ENCODE peak calls at places on chromosome 12, in nine cellular contexts. G is kidney tubule cell; Z is activated CD4-positive, alpha-beta T cell treated with anti-CD3 and anti-CD28 coated beads, Interleukin-2, amount 50 U/mL, for 1 hour; X is BJ; F is endothelial cell of umbilical vein; J is CD4-positive, CD25-positive, alpha-beta regulatory T cell; Q is activated T-cell treated with anti-CD3 and anti-CD28 coated beads for 24 hours; S is NCI-H1436; A is stimulated activated CD4-positive, alpha-beta T cell treated with anti-CD3 and anti-CD28 coated beads, Interleukin-12 subunit alpha, Interleukin-12 subunit beta, amount 100 ng/mL, for 4 hours. E is an unnamed sample.

GRCh38 chr12:89517648-89518047 is 6.9 kb downstream of the GALNT4 start:
- DNase-seq in X (no peak), S (no peak), Q (no peak), A (no peak), J (no peak), Z (no peak), G (no peak), F (no peak), E (no peak)

GRCh38 chr12:106051853-106052531 is 86.8 kb downstream of the NUAK1 start:
- DNase-seq in X (no peak), F (no peak), A (no peak), J (no peak), Z (no peak), Q (no peak), G (peak), S (no peak), E (peak)

GRCh38 chr12:87678453-87678852 is 350.7 kb downstream of the C12orf50 start:
- DNase-seq in A (no peak), X (no peak), S (no peak), J (no peak), G (peak), Q (no peak), Z (no peak), F (no peak), E (peak)

GRCh38 chr12:1660304-1661187 is 30.3 kb upstream of the ADIPOR2 start:
- DNase-seq in X (no peak), A (peak), S (no peak), Q (peak), J (peak), G (peak), Z (peak), F (peak), E (no peak)

GRCh38 chr12:47082963-47083621 is 3.3 kb upstream of the AMIGO2 start:
- DNase-seq in G (peak), S (no peak), Z (no peak), X (peak), J (no peak), A (no peak), F (no peak), Q (no peak), E (peak)

GRCh38 chr12:49708851-49709250 is 1.6 kb upstream of the FMNL3 start:
- DNase-seq in X (no peak), Q (no peak), F (no peak), Z (no peak), J (no peak), S (no peak), G (no peak), A (no peak), E (no peak)

GRCh38 chr12:93894391-93895095 is 217.4 kb downstream of the CRADD start:
- DNase-seq in S (no peak), X (no peak), Q (no peak), A (no peak), F (no peak), G (no peak), Z (no peak), J (no peak), E (peak)

GRCh38 chr12:106106129-106106566 is 32.6 kb downstream of the NUAK1 start:
- DNase-seq in Z (no peak), Q (no peak), A (no peak), G (no peak), J (no peak), X (no peak), F (no peak), S (no peak), E (no peak)

GRCh38 chr12:30847259-30847658 is 79.3 kb upstream of the TSPAN11 start:
- DNase-seq in Q (peak), F (peak), Z (no peak), J (no peak), A (no peak), X (no peak), S (peak), G (peak), E (peak)

GRCh38 chr12:20264608-20265114 is 103.7 kb upstream of the PDE3A start:
- DNase-seq in X (no peak), F (no peak), Z (no peak), J (no peak), A (no peak), Q (no peak), S (no peak), G (peak), E (peak)

GRCh38 chr12:57176846-57177245 is 29.4 kb upstream of the LRP1-AS start:
- DNase-seq in Z (no peak), Q (no peak), J (no peak), G (peak), X (no peak), S (no peak), F (no peak), A (no peak), E (no peak)

GRCh38 chr12:29288031-29288430 is 92.9 kb downstream of the ERGIC2 start:
- DNase-seq in Z (no peak), G (no peak), A (no peak), S (no peak), Q (no peak), F (no peak), X (no peak), J (no peak), E (no peak)

GRCh38 chr12:31215521-31216232 is 110.3 kb downstream of the SINHCAF start:
- DNase-seq in Q (no peak), J (no peak), Z (no peak), F (no peak), S (no peak), G (no peak), X (no peak), A (no peak), E (no peak)

GRCh38 chr12:130523208-130523607 is 185.5 kb downstream of the PIWIL1 start:
- DNase-seq in G (no peak), X (no peak), A (no peak), J (no peak), F (no peak), Q (no peak), S (no peak), Z (no peak), E (no peak)

GRCh38 chr12:122159879-122160278 is 14.1 kb downstream of the IL31 start:
- DNase-seq in J (no peak), Q (no peak), X (no peak), S (no peak), F (no peak), A (no peak), G (no peak), Z (no peak), E (no peak)

GRCh38 chr12:46554461-46554860 is 181.9 kb upstream of the SLC38A2 start:
- DNase-seq in G (no peak), J (no peak), A (no peak), Z (no peak), Q (no peak), S (no peak), F (no peak), X (no peak), E (no peak)

GRCh38 chr12:131015581-131016337 is 62.1 kb downstream of the ADGRD1 start:
- DNase-seq in S (no peak), Z (no peak), A (no peak), X (no peak), G (no peak), J (no peak), F (no peak), Q (no peak), E (no peak)

GRCh38 chr12:63079791-63080395 is 71.1 kb downstream of the AVPR1A start:
- DNase-seq in J (no peak), S (no peak), Q (no peak), A (no peak), F (no peak), Z (no peak), G (peak), X (no peak), E (no peak)

GRCh38 chr12:52063081-52063985 is 6.4 kb upstream of the ATG101 start:
- DNase-seq in Q (no peak), X (no peak), Z (no peak), A (no peak), F (no peak), J (no peak), G (no peak), S (no peak), E (no peak)

GRCh38 chr12:27595231-27595642 is 71.2 kb downstream of the PPFIBP1 start:
- DNase-seq in Q (no peak), F (peak), G (peak), S (no peak), X (peak), J (no peak), A (no peak), Z (no peak), E (peak)

GRCh38 chr12:91210577-91210976 is 28.0 kb upstream of the DCN start:
- DNase-seq in G (no peak), X (no peak), S (no peak), A (no peak), F (peak), J (no peak), Z (no peak), Q (no peak), E (no peak)

GRCh38 chr12:12890815-12891645 is at the start of gene GPRC5A:
- DNase-seq in X (peak), Q (no peak), G (peak), F (peak), J (peak), S (peak), A (peak), Z (peak), E (peak)

GRCh38 chr12:118033331-118033730 is 16.8 kb downstream of the RFC5 start:
- DNase-seq in Z (no peak), A (no peak), Q (no peak), J (no peak), S (no peak), F (peak), G (no peak), X (no peak), E (no peak)

GRCh38 chr12:39830862-39831520 is 211.4 kb upstream of the ABCD2 start:
- DNase-seq in J (no peak), S (no peak), G (no peak), F (no peak), A (no peak), Q (no peak), Z (no peak), X (no peak), E (no peak)

GRCh38 chr12:66539451-66539850 is 139.4 kb downstream of the GRIP1 start:
- DNase-seq in G (no peak), S (no peak), A (no peak), X (no peak), Q (no peak), Z (no peak), J (no peak), F (no peak), E (no peak)